ENCODE peak calls at places on chromosomes 3 and 15, in five cellular contexts. X, Z, W, M and F are unnamed samples.

GRCh38 chr15:99076555-99077308 is 28.1 kb upstream of the SYNM start:
- DNase-seq in M (peak), Z (peak), W (peak), X (peak), F (peak)

GRCh38 chr3:179750720-179751328 is 98.0 kb downstream of the USP13 start:
- DNase-seq in M (peak), X (peak), W (no peak), Z (no peak), F (peak)

GRCh38 chr3:69204315-69204957 is 82.0 kb upstream of the LMOD3 start:
- DNase-seq in X (no peak), W (peak), M (no peak), Z (no peak), F (peak)

GRCh38 chr3:9600597-9600996 is 47.0 kb upstream of the LHFPL4 start:
- DNase-seq in X (no peak), Z (no peak), M (peak), W (no peak), F (no peak)

GRCh38 chr3:38720465-38720864 is 71.0 kb upstream of the SCN5A start:
- DNase-seq in W (no peak), X (no peak), Z (no peak), M (no peak), F (no peak)

GRCh38 chr15:71480566-71480965 is 329.8 kb upstream of the NR2E3 start:
- DNase-seq in W (no peak), Z (no peak), X (no peak), M (no peak), F (no peak)

GRCh38 chr3:123651449-123652345 is 66.8 kb upstream of the HACD2 start:
- DNase-seq in X (no peak), W (no peak), M (no peak), Z (no peak), F (no peak)

GRCh38 chr3:294581-294980 is 98.0 kb downstream of the CHL1 start:
- DNase-seq in W (no peak), X (no peak), Z (no peak), M (no peak), F (no peak)

GRCh38 chr3:30289324-30289723 is 317.1 kb upstream of the TGFBR2 start:
- DNase-seq in M (no peak), X (no peak), Z (no peak), W (no peak), F (peak)

GRCh38 chr3:87260270-87260669 is 16.1 kb downstream of the POU1F1 start:
- DNase-seq in M (peak), Z (no peak), X (peak), W (no peak), F (peak)

GRCh38 chr15:96561593-96561992 is 231.1 kb downstream of the NR2F2 start:
- DNase-seq in Z (no peak), X (no peak), M (no peak), W (peak), F (no peak)

GRCh38 chr3:3798641-3799113 is 554 bp upstream of the LRRN1 start:
- DNase-seq in Z (peak), X (no peak), M (peak), W (no peak), F (no peak)

GRCh38 chr3:127632441-127632840 is 3.5 kb downstream of the PODXL2 start:
- DNase-seq in X (no peak), M (no peak), W (no peak), Z (no peak), F (no peak)

GRCh38 chr3:127630811-127631714 is 2.1 kb downstream of the PODXL2 start:
- DNase-seq in Z (no peak), M (no peak), X (no peak), W (no peak), F (no peak)

GRCh38 chr3:127629462-127630403 is 748 bp downstream of the PODXL2 start:
- DNase-seq in W (no peak), M (peak), X (peak), Z (no peak), F (no peak)

GRCh38 chr3:127634653-127635052 is 5.7 kb downstream of the PODXL2 start:
- DNase-seq in W (no peak), Z (no peak), X (peak), M (no peak), F (no peak)

GRCh38 chr3:127632035-127632434 is 3.0 kb downstream of the PODXL2 start:
- DNase-seq in Z (no peak), M (no peak), X (no peak), W (no peak), F (no peak)
- TF ChIP-seq GABPA in Z (no peak), M (no peak), X (no peak), W (no peak), F (no peak)

DNA sequence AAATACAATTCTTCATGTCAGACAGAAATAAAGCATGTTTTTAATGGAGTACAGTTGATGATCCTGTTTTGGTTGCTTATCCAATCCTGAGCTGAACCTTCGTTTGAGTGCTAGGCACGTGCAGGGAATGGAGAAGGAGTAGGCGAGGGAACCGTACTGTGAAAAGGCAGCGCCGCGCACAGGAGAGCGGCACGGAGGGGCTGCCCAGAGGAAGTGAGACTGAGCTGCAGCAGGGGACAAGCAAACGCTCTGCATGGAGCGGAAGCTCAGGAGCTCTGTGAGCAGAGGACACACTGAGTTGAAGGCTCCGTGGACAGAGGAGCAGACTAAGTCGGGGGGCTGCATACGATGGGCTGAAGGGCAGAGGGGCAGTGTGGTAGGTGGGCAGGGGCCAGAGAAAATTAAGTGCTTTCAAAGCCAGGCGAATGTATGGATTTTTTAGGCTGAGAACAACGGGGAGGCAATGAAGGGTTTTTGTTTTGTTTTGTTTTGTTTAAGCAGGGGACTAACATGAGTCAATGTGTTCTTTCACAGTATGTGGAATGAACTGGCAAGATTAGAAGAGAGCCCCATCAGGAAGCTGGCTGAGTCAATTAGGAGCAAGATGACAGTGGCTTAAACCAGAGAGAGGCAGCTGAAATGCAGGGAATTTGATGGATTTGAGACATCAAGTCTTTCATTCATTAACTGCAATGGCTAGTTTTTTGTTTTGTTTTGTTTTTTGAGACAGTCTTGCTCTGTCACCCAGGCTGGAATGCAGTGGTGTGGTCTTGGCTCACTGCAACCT is 23.8 kb upstream of the TM2D3 start:
- DNase-seq in W (no peak), Z (no peak), X (no peak), M (no peak), F (no peak)
- TF ChIP-seq GABPA in W (peak), Z (no peak), X (no peak), M (no peak), F (no peak)

DNA sequence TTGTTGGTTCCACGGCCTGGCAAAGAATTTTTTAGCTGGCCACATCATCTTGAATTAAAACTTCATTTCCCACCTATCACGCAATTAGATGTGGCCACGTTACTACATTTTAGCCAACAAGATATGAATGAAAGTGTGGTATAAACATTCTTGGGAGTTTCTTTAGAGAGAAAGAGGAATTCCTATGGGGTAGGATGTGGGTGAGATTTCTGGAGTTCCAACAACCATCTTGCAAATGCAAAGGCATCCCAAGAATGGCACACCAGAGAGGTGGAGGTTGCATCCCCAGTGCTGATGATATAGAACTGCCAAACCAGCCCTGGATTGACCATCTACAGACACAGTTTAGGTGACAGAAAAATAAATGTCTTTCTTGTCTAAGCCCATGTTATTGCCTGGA is 66.3 kb upstream of the AKAP13 start:
- DNase-seq in Z (no peak), X (no peak), M (no peak), W (no peak), F (no peak)
- TF ChIP-seq GABPA in Z (no peak), X (no peak), M (no peak), W (no peak), F (no peak)

GRCh38 chr3:195001261-195001660 is 269.7 kb downstream of the XXYLT1 start:
- DNase-seq in M (no peak), Z (no peak), W (no peak), X (no peak), F (no peak)
- TF ChIP-seq GABPA in M (no peak), Z (no peak), W (no peak), X (no peak), F (no peak)

GRCh38 chr3:42730706-42731420 is 28.3 kb upstream of the HHATL start:
- DNase-seq in M (no peak), W (no peak), Z (no peak), X (no peak), F (no peak)

GRCh38 chr3:42728668-42729364 is 26.2 kb upstream of the HHATL start:
- DNase-seq in W (no peak), X (no peak), M (no peak), Z (no peak), F (no peak)

GRCh38 chr3:42729404-42730145 is 27.0 kb upstream of the HHATL start:
- DNase-seq in X (no peak), W (no peak), M (peak), Z (no peak), F (no peak)

GRCh38 chr3:42731476-42732195 is 29.0 kb upstream of the HHATL start:
- DNase-seq in M (no peak), W (no peak), X (no peak), Z (no peak), F (no peak)

GRCh38 chr3:42730294-42730693 is 27.7 kb upstream of the HHATL start:
- DNase-seq in X (no peak), Z (no peak), W (no peak), M (no peak), F (no peak)
- TF ChIP-seq GABPA in X (no peak), Z (no peak), W (no peak), M (no peak), F (no peak)

DNA sequence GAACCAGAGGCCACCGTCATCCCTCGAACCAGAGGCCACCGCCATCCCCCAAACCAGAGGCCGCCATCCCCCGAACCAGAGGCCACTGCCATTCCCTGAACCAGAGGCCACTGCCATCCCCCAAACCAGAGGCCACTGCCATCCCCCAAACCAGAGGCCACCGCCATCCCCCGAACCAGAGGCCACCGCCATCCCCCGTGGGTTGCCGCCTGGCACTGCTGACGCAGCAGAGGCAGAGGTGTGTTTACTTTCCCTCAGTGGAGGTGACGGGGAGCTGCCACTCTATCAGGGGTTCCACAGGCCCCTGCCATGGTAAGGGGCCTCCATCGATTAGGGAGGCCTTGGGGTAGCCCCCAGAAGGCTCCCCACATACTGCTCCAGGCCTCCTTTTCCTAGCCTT is 1.5 kb downstream of the IQSEC1 start:
- DNase-seq in Z (no peak), W (no peak), X (no peak), M (no peak), F (no peak)
- TF ChIP-seq GABPA in Z (no peak), W (no peak), X (no peak), M (no peak), F (no peak)

GRCh38 chr3:112092439-112093179 is 6.4 kb downstream of the C3orf52 start:
- DNase-seq in X (no peak), W (no peak), Z (no peak), M (no peak), F (no peak)

GRCh38 chr3:112096176-112096575 is 10.0 kb downstream of the C3orf52 start:
- DNase-seq in Z (no peak), M (no peak), W (no peak), X (no peak), F (no peak)

GRCh38 chr3:112101946-112102345 is 15.8 kb downstream of the C3orf52 start:
- DNase-seq in W (no peak), M (no peak), Z (no peak), X (no peak), F (no peak)

GRCh38 chr3:112093180-112093522 is 7.0 kb downstream of the C3orf52 start:
- DNase-seq in X (no peak), W (no peak), M (no peak), Z (no peak), F (no peak)

DNA sequence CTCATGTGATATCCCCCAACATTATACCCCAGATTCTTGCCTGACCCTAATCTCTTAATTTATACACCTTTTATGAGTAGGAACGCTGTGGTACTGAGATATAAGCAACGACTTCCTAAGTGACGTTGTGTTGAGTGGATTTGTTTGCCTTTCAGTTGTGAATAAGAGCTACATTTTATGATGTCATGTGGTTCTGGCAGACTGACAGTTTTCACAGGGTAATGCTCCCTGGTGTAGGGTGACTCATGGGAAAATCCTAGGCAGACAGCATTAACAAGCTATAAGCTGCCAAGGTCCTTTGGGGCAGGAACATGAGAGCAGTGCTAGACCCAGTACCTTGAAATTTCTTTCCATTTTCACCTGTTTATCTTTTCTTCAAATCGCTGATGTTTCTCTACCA is 11.2 kb downstream of the C3orf52 start:
- DNase-seq in X (peak), W (no peak), M (no peak), Z (no peak), F (peak)
- TF ChIP-seq GABPA in X (no peak), W (no peak), M (no peak), Z (no peak), F (no peak)

GRCh38 chr3:127226946-127227842 is 34.3 kb downstream of the PRR23E start:
- DNase-seq in M (no peak), Z (peak), W (no peak), X (peak), F (peak)
- TF ChIP-seq GABPA in M (no peak), Z (no peak), W (no peak), X (no peak), F (no peak)